ENCODE peak calls at places on chromosomes 4 and X, in six cellular contexts. N is H1, R is trophoblast cell, P is IMR-90, V is mesenchymal stem cell, M is neuronal stem cell. E is an unnamed sample.

GRCh38 chr4:93529692-93530091 is 298.9 kb upstream of the ATOH1 start:
- DNase-seq in N (no peak), R (no peak), P (no peak), V (no peak), M (no peak), E (no peak)

GRCh38 chr4:151678048-151678853 is 82.6 kb downstream of the GATB start:
- DNase-seq in N (no peak), R (no peak), P (no peak), V (peak; percentile 26), M (no peak), E (no peak)

GRCh38 chr4:67134616-67135015 is 410.7 kb downstream of the CENPC start:
- DNase-seq in N (no peak), R (no peak), P (no peak), V (no peak), M (no peak), E (no peak)

GRCh38 chr4:174828845-174829701 is at the start of gene GLRA3:
- DNase-seq in N (peak; percentile 96), R (peak; percentile 73), P (no peak), V (peak; percentile 62), M (peak; percentile 87), E (peak; percentile 99)

GRCh38 chr4:147340547-147341225 is 140.2 kb upstream of the EDNRA start:
- DNase-seq in N (no peak), R (no peak), P (peak; percentile 65), V (peak; percentile 62), M (no peak), E (no peak)

GRCh38 chrX:123601437-123601836 is 131.4 kb downstream of the THOC2 start:
- DNase-seq in N (no peak), R (no peak), P (no peak), V (no peak), M (no peak), E (no peak)

GRCh38 chrX:130896816-130897508 is 6.0 kb downstream of the ENOX2 start:
- DNase-seq in N (no peak), R (no peak), P (peak; percentile 29), V (peak; percentile 42), M (no peak), E (no peak)

GRCh38 chr4:148225639-148226038 is 216.6 kb downstream of the NR3C2 start:
- DNase-seq in N (no peak), R (peak; percentile 39), P (peak; percentile 2), V (no peak), M (no peak), E (no peak)

GRCh38 chrX:115449742-115450141 is 111.2 kb upstream of the PLS3 start:
- DNase-seq in N (no peak), R (no peak), P (no peak), V (peak; percentile 21), M (no peak), E (no peak)

GRCh38 chr4:73964862-73965611 is 16.8 kb downstream of the PF4 start:
- DNase-seq in N (peak; percentile 79), R (no peak), P (no peak), V (peak; percentile 22), M (peak; percentile 36), E (peak; percentile 88)

GRCh38 chr4:8070751-8071718 is 87.6 kb downstream of the ABLIM2 start:
- DNase-seq in N (no peak), R (no peak), P (no peak), V (no peak), M (no peak), E (no peak)

GRCh38 chr4:183924362-183925044 is 19.4 kb downstream of the STOX2 start:
- DNase-seq in N (no peak), R (no peak), P (no peak), V (no peak), M (no peak), E (no peak)
- H3K18ac ChIP-seq in N (no peak overlapping the region), R (no peak overlapping the region), P (no peak overlapping the region), V (no peak overlapping the region), M (no peak overlapping the region), E (no peak overlapping the region)

DNA sequence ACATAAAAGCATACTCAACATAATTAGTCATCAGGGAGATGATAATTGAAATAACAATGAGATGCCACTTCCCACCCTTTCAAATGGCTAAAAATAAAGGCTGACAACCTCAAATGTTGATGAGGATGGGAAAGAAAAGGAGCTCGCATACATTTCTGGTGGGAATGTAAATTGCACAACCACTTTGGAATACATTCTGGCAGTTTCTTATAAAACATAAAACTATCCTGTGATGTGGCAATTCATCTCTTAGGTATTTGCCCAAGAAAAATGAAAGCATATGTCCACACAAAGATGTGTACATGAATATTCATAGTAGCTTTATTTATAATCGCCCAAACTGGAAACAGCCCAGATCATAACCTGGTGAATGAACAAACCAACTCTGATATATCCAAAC is 682 bp upstream of the ZNF275 start:
- DNase-seq in N (no peak), R (no peak), P (peak; percentile 55), V (peak; percentile 23), M (no peak), E (no peak)
- H2AFZ ChIP-seq in N (no peak overlapping the region), R (no peak overlapping the region), P (no peak overlapping the region), V (no peak overlapping the region), M (peak overlapping the region; percentile 79), E (no peak overlapping the region)

GRCh38 chr4:184471872-184472539 is 2.3 kb downstream of the IRF2 start:
- DNase-seq in N (no peak), R (no peak), P (peak; percentile 30), V (peak; percentile 50), M (no peak), E (no peak)

GRCh38 chr4:184474261-184475095 is at the start of gene IRF2:
- DNase-seq in N (peak; percentile 84), R (peak; percentile 95), P (peak; percentile 97), V (peak; percentile 99), M (peak; percentile 88), E (peak; percentile 95)

GRCh38 chr4:184473515-184474260 is 662 bp downstream of the IRF2 start:
- DNase-seq in N (peak; percentile 67), R (no peak), P (peak; percentile 32), V (peak; percentile 70), M (peak; percentile 39), E (no peak)

GRCh38 chr4:184472540-184473264 is 1.6 kb downstream of the IRF2 start:
- DNase-seq in N (peak; percentile 86), R (peak; percentile 68), P (peak; percentile 51), V (peak; percentile 80), M (peak; percentile 58), E (peak; percentile 53)

DNA sequence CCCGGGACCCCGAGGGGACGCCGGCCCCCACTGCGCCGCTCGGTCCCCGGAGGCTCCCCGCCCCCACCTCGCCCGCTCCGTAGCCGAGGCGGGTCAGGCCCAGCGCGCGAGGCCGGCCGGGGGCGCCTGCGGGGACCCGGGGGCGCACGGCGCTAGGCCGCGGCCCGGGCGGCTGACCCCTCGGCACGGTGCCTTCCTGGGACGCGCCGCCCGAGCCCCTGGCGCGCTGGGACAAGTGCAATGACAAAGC is 1.2 kb downstream of the IRF2 start:
- DNase-seq in N (peak; percentile 55), R (peak; percentile 35), P (no peak), V (no peak), M (no peak), E (no peak)
- H3K9ac ChIP-seq in N (peak overlapping the region; percentile 63), R (peak overlapping the region; percentile 92), P (peak overlapping the region; percentile 76), V (peak overlapping the region; percentile 100), M (peak overlapping the region; percentile 91), E (no peak overlapping the region)

GRCh38 chr4:87915621-87916020 is 59.9 kb upstream of the SPP1 start:
- DNase-seq in N (no peak), R (no peak), P (no peak), V (no peak), M (no peak), E (no peak)

GRCh38 chr4:87911252-87911774 is 64.2 kb upstream of the SPP1 start:
- DNase-seq in N (no peak), R (no peak), P (no peak), V (peak; percentile 45), M (no peak), E (no peak)

GRCh38 chr4:87910795-87911194 is 64.7 kb upstream of the SPP1 start:
- DNase-seq in N (no peak), R (no peak), P (no peak), V (no peak), M (no peak), E (no peak)

GRCh38 chr4:87913871-87914270 is 61.6 kb upstream of the SPP1 start:
- DNase-seq in N (no peak), R (no peak), P (no peak), V (no peak), M (no peak), E (no peak)

DNA sequence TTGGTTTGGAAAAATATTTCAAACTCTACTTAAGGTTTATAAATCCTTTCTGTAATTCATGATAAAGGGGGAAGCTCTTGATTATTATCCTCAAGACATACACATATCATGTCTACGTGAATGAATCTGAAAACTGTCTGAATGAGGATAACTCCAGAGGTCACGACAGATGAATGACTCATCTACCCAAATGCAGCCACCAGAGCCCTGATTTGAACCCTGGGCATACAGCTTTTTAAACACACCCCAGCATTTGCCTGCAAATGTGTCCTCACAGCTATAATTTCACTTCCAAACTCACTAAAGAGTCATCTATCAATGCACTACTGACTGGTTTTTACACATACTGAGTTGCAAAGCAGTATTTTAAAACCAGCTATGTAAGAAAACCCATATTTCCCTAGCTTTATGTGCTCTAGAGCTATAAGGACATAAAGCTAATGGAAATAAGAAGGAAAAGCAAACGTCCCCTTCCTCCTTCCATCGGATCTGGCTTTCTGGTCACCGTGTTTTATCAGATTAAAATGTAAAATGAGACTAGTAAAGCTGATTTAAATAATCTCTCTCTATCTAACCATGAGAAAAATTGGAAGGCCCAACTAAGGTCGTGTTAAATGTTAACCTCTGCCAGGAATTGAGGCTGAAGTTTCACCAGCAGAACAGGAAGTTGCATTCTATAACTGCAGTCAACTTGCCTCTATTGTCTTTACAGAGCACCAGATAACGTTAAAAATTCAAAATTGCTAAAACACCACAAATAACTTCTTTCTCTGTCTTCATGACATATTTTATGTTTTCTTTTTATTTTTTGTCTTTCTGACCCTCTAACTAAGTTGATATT is 63.1 kb upstream of the SPP1 start:
- DNase-seq in N (no peak), R (no peak), P (no peak), V (peak; percentile 12), M (no peak), E (no peak)
- H3K18ac ChIP-seq in N (no peak overlapping the region), R (no peak overlapping the region), P (no peak overlapping the region), V (peak overlapping the region; percentile 24), M (no peak overlapping the region), E (no peak overlapping the region)

DNA sequence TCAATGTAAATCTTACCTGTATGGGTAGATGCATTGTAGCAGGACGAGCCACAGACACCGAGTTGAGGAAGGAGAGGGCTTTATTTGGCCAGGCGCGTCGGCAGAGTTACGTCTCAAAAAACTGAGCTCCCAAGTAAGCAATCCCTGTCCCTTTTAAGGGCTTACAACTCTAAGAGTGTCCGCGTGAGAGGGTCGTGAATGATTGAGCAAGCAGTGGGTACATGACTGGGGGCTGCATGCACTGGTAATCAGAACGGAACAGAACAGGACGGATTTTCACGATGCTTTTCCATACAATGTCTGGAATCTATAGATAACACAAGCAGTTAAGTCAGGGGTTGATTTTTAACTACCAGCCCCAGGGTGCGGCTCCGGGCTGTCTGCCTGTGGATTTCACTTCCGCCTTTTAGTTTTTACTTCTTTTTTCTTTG is 524.9 kb upstream of the HTR2C start:
- DNase-seq in N (no peak), R (peak; percentile 3), P (no peak), V (no peak), M (no peak), E (no peak)
- H2AFZ ChIP-seq in N (no peak overlapping the region), R (no peak overlapping the region), P (no peak overlapping the region), V (no peak overlapping the region), M (no peak overlapping the region), E (no peak overlapping the region)